ENCODE peak calls at places on chromosomes 3 and 15, in six cellular contexts. One of them, this sample, is unnamed.

GRCh38 chr15:29103825-29104565 is 165.6 kb downstream of the NSMCE3 start:
- DNase-seq in endothelial cell: peak
- DNase-seq in Panc1: no peak
- DNase-seq in nephron progenitor cell: peak
- DNase-seq in uterus: no peak
- DNase-seq in Caco-2: peak
- DNase-seq in this sample: peak

GRCh38 chr15:63395730-63396545 is 14.3 kb upstream of the CA12 start:
- DNase-seq in endothelial cell: no peak
- DNase-seq in Panc1: no peak
- DNase-seq in nephron progenitor cell: no peak
- DNase-seq in uterus: no peak
- DNase-seq in Caco-2: no peak
- DNase-seq in this sample: no peak

GRCh38 chr3:195774917-195775316 is 36.8 kb downstream of the MUC4 start:
- DNase-seq in endothelial cell: peak
- DNase-seq in Panc1: peak
- DNase-seq in nephron progenitor cell: peak
- DNase-seq in uterus: no peak
- DNase-seq in Caco-2: peak
- DNase-seq in this sample: no peak

GRCh38 chr15:87144775-87145174 is 1065.1 kb downstream of the AGBL1 start:
- DNase-seq in endothelial cell: no peak
- DNase-seq in Panc1: no peak
- DNase-seq in nephron progenitor cell: no peak
- DNase-seq in uterus: no peak
- DNase-seq in Caco-2: no peak
- DNase-seq in this sample: no peak

GRCh38 chr15:50219820-50220219 is 37.8 kb downstream of the SLC27A2 start:
- DNase-seq in endothelial cell: no peak
- DNase-seq in Panc1: no peak
- DNase-seq in nephron progenitor cell: no peak
- DNase-seq in uterus: no peak
- DNase-seq in Caco-2: peak
- DNase-seq in this sample: no peak

GRCh38 chr3:88896026-88896425 is 211.4 kb upstream of the EPHA3 start:
- DNase-seq in endothelial cell: no peak
- DNase-seq in Panc1: no peak
- DNase-seq in nephron progenitor cell: no peak
- DNase-seq in uterus: no peak
- DNase-seq in Caco-2: no peak
- DNase-seq in this sample: no peak

GRCh38 chr3:71684752-71685151 is 40.5 kb downstream of the EIF4E3 start:
- DNase-seq in endothelial cell: no peak
- DNase-seq in Panc1: no peak
- DNase-seq in nephron progenitor cell: no peak
- DNase-seq in uterus: peak
- DNase-seq in Caco-2: no peak
- DNase-seq in this sample: no peak

GRCh38 chr3:175940243-175940642 is 1081.1 kb downstream of the NAALADL2 start:
- DNase-seq in endothelial cell: no peak
- DNase-seq in Panc1: no peak
- DNase-seq in nephron progenitor cell: no peak
- DNase-seq in uterus: no peak
- DNase-seq in Caco-2: no peak
- DNase-seq in this sample: no peak

GRCh38 chr15:41919954-41920538 is 26.2 kb upstream of the SPTBN5 start:
- DNase-seq in endothelial cell: no peak
- DNase-seq in Panc1: no peak
- DNase-seq in nephron progenitor cell: peak
- DNase-seq in uterus: no peak
- DNase-seq in Caco-2: no peak
- DNase-seq in this sample: no peak

GRCh38 chr3:111151438-111151837 is 79.8 kb downstream of the NECTIN3 start:
- DNase-seq in endothelial cell: no peak
- DNase-seq in Panc1: no peak
- DNase-seq in nephron progenitor cell: no peak
- DNase-seq in uterus: no peak
- DNase-seq in Caco-2: peak
- DNase-seq in this sample: no peak

GRCh38 chr3:43932921-43933320 is 242.2 kb downstream of the ABHD5 start:
- DNase-seq in endothelial cell: no peak
- DNase-seq in Panc1: no peak
- DNase-seq in nephron progenitor cell: no peak
- DNase-seq in uterus: no peak
- DNase-seq in Caco-2: no peak
- DNase-seq in this sample: no peak

GRCh38 chr3:78139166-78139565 is 1099.3 kb downstream of the ROBO2 start:
- DNase-seq in endothelial cell: no peak
- DNase-seq in Panc1: no peak
- DNase-seq in nephron progenitor cell: no peak
- DNase-seq in uterus: no peak
- DNase-seq in Caco-2: no peak
- DNase-seq in this sample: no peak

GRCh38 chr3:150721285-150722130 is 17.8 kb upstream of the ERICH6 start:
- DNase-seq in endothelial cell: no peak
- DNase-seq in Panc1: no peak
- DNase-seq in nephron progenitor cell: peak
- DNase-seq in uterus: no peak
- DNase-seq in Caco-2: peak
- DNase-seq in this sample: no peak

GRCh38 chr3:123159926-123160635 is 41.7 kb upstream of the SEC22A start:
- DNase-seq in endothelial cell: no peak
- DNase-seq in Panc1: no peak
- DNase-seq in nephron progenitor cell: no peak
- DNase-seq in uterus: no peak
- DNase-seq in Caco-2: no peak
- DNase-seq in this sample: no peak

GRCh38 chr3:177553586-177553985 is 356.3 kb upstream of the TBL1XR1 start:
- DNase-seq in endothelial cell: no peak
- DNase-seq in Panc1: no peak
- DNase-seq in nephron progenitor cell: no peak
- DNase-seq in uterus: no peak
- DNase-seq in Caco-2: no peak
- DNase-seq in this sample: no peak

GRCh38 chr3:107794664-107795443 is 272.1 kb downstream of the BBX start:
- DNase-seq in endothelial cell: no peak
- DNase-seq in Panc1: no peak
- DNase-seq in nephron progenitor cell: no peak
- DNase-seq in uterus: peak
- DNase-seq in Caco-2: no peak
- DNase-seq in this sample: no peak

GRCh38 chr3:182325213-182325941 is 467.9 kb upstream of the ATP11B start:
- DNase-seq in endothelial cell: no peak
- DNase-seq in Panc1: no peak
- DNase-seq in nephron progenitor cell: no peak
- DNase-seq in uterus: no peak
- DNase-seq in Caco-2: no peak
- DNase-seq in this sample: no peak

GRCh38 chr3:79085166-79085565 is 682.6 kb downstream of the ROBO1 start:
- DNase-seq in endothelial cell: no peak
- DNase-seq in Panc1: no peak
- DNase-seq in nephron progenitor cell: no peak
- DNase-seq in uterus: no peak
- DNase-seq in Caco-2: no peak
- DNase-seq in this sample: no peak

GRCh38 chr3:47009225-47010049 is 30.0 kb downstream of the NBEAL2 start:
- DNase-seq in endothelial cell: peak
- DNase-seq in Panc1: no peak
- DNase-seq in nephron progenitor cell: peak
- DNase-seq in uterus: peak
- DNase-seq in Caco-2: no peak
- DNase-seq in this sample: peak

GRCh38 chr3:46096336-46096735 is 69.1 kb upstream of the XCR1 start:
- DNase-seq in endothelial cell: no peak
- DNase-seq in Panc1: no peak
- DNase-seq in nephron progenitor cell: no peak
- DNase-seq in uterus: no peak
- DNase-seq in Caco-2: no peak
- DNase-seq in this sample: no peak

GRCh38 chr3:173342679-173343078 is 54.9 kb upstream of the NLGN1 start:
- DNase-seq in endothelial cell: no peak
- DNase-seq in Panc1: no peak
- DNase-seq in nephron progenitor cell: no peak
- DNase-seq in uterus: no peak
- DNase-seq in Caco-2: no peak
- DNase-seq in this sample: no peak

GRCh38 chr15:87123676-87124382 is 1044.2 kb downstream of the AGBL1 start:
- DNase-seq in endothelial cell: no peak
- DNase-seq in Panc1: no peak
- DNase-seq in nephron progenitor cell: no peak
- DNase-seq in uterus: no peak
- DNase-seq in Caco-2: no peak
- DNase-seq in this sample: no peak

GRCh38 chr3:62479276-62479675 is 105.9 kb upstream of the FEZF2 start:
- DNase-seq in endothelial cell: no peak
- DNase-seq in Panc1: no peak
- DNase-seq in nephron progenitor cell: no peak
- DNase-seq in uterus: no peak
- DNase-seq in Caco-2: no peak
- DNase-seq in this sample: no peak

GRCh38 chr15:90915808-90916440 is 12.8 kb downstream of the MAN2A2 start:
- DNase-seq in endothelial cell: no peak
- DNase-seq in Panc1: no peak
- DNase-seq in nephron progenitor cell: no peak
- DNase-seq in uterus: no peak
- DNase-seq in Caco-2: no peak
- DNase-seq in this sample: no peak

GRCh38 chr15:96138985-96139384 is 191.5 kb upstream of the NR2F2 start:
- DNase-seq in endothelial cell: no peak
- DNase-seq in Panc1: no peak
- DNase-seq in nephron progenitor cell: no peak
- DNase-seq in uterus: no peak
- DNase-seq in Caco-2: no peak
- DNase-seq in this sample: no peak

GRCh38 chr15:85621096-85621495 is 173.6 kb downstream of the KLHL25 start:
- DNase-seq in endothelial cell: no peak
- DNase-seq in Panc1: no peak
- DNase-seq in nephron progenitor cell: no peak
- DNase-seq in uterus: no peak
- DNase-seq in Caco-2: no peak
- DNase-seq in this sample: no peak

GRCh38 chr15:63492541-63493077 is 11.8 kb upstream of the USP3 start:
- DNase-seq in endothelial cell: no peak
- DNase-seq in Panc1: no peak
- DNase-seq in nephron progenitor cell: no peak
- DNase-seq in uterus: no peak
- DNase-seq in Caco-2: no peak
- DNase-seq in this sample: no peak

GRCh38 chr15:34701536-34701935 is 53.3 kb downstream of the GJD2 start:
- DNase-seq in endothelial cell: no peak
- DNase-seq in Panc1: no peak
- DNase-seq in nephron progenitor cell: no peak
- DNase-seq in uterus: no peak
- DNase-seq in Caco-2: no peak
- DNase-seq in this sample: no peak

GRCh38 chr3:156837130-156837529 is 11.0 kb downstream of the LEKR1 start:
- DNase-seq in endothelial cell: no peak
- DNase-seq in Panc1: no peak
- DNase-seq in nephron progenitor cell: no peak
- DNase-seq in uterus: no peak
- DNase-seq in Caco-2: no peak
- DNase-seq in this sample: no peak

GRCh38 chr3:49998326-49998725 is 58.4 kb downstream of the RBM6 start:
- DNase-seq in endothelial cell: no peak
- DNase-seq in Panc1: no peak
- DNase-seq in nephron progenitor cell: no peak
- DNase-seq in uterus: no peak
- DNase-seq in Caco-2: peak
- DNase-seq in this sample: no peak
- TF ChIP-seq CTCF in endothelial cell: no peak
- TF ChIP-seq CTCF in Panc1: no peak
- TF ChIP-seq CTCF in nephron progenitor cell: no peak
- TF ChIP-seq CTCF in uterus: no peak
- TF ChIP-seq CTCF in Caco-2: no peak
- TF ChIP-seq CTCF in this sample: no peak

GRCh38 chr15:81608309-81608829 is 234.4 kb upstream of the TMC3 start:
- DNase-seq in endothelial cell: no peak
- DNase-seq in Panc1: no peak
- DNase-seq in nephron progenitor cell: no peak
- DNase-seq in uterus: no peak
- DNase-seq in Caco-2: no peak
- DNase-seq in this sample: no peak

GRCh38 chr15:81611679-81612078 is 237.7 kb upstream of the TMC3 start:
- DNase-seq in endothelial cell: no peak
- DNase-seq in Panc1: no peak
- DNase-seq in nephron progenitor cell: no peak
- DNase-seq in uterus: no peak
- DNase-seq in Caco-2: no peak
- DNase-seq in this sample: no peak

GRCh38 chr15:81612631-81613030 is 238.6 kb upstream of the TMC3 start:
- DNase-seq in endothelial cell: no peak
- DNase-seq in Panc1: no peak
- DNase-seq in nephron progenitor cell: no peak
- DNase-seq in uterus: no peak
- DNase-seq in Caco-2: no peak
- DNase-seq in this sample: no peak
- TF ChIP-seq CTCF in endothelial cell: no peak
- TF ChIP-seq CTCF in Panc1: no peak
- TF ChIP-seq CTCF in nephron progenitor cell: no peak
- TF ChIP-seq CTCF in uterus: no peak
- TF ChIP-seq CTCF in Caco-2: no peak
- TF ChIP-seq CTCF in this sample: no peak

DNA sequence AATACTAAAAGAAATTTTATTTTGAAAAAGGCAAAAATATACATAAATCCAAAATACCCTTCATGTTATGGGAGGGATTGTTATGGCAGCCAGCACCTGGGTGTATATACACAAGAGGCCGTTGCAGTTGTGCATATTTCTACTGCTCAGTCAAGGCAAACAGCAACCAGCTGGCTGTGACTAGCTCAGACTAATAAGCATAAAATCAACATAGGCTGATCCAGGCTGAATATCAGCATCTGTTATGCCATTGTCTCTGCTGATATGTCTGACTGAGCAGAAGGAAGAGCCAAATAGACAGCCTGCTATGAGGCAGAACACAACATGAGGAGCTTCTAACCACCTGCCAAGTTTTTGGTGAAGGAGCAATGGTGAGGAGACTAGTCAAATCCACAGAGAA is 457.5 kb upstream of the ALCAM start:
- DNase-seq in endothelial cell: no peak
- DNase-seq in Panc1: no peak
- DNase-seq in nephron progenitor cell: no peak
- DNase-seq in uterus: no peak
- DNase-seq in Caco-2: no peak
- DNase-seq in this sample: no peak
- TF ChIP-seq CTCF in endothelial cell: no peak
- TF ChIP-seq CTCF in Panc1: no peak
- TF ChIP-seq CTCF in nephron progenitor cell: no peak
- TF ChIP-seq CTCF in uterus: no peak
- TF ChIP-seq CTCF in Caco-2: no peak
- TF ChIP-seq CTCF in this sample: no peak

GRCh38 chr15:80308002-80308401 is 56.0 kb upstream of the CTXND1 start:
- DNase-seq in endothelial cell: no peak
- DNase-seq in Panc1: no peak
- DNase-seq in nephron progenitor cell: no peak
- DNase-seq in uterus: no peak
- DNase-seq in Caco-2: no peak
- DNase-seq in this sample: no peak

GRCh38 chr15:80310776-80311175 is 58.8 kb upstream of the CTXND1 start:
- DNase-seq in endothelial cell: no peak
- DNase-seq in Panc1: no peak
- DNase-seq in nephron progenitor cell: no peak
- DNase-seq in uterus: no peak
- DNase-seq in Caco-2: no peak
- DNase-seq in this sample: no peak

GRCh38 chr15:80309769-80310384 is 57.9 kb upstream of the CTXND1 start:
- DNase-seq in endothelial cell: peak
- DNase-seq in Panc1: no peak
- DNase-seq in nephron progenitor cell: peak
- DNase-seq in uterus: no peak
- DNase-seq in Caco-2: peak
- DNase-seq in this sample: no peak
- TF ChIP-seq CTCF in endothelial cell: peak
- TF ChIP-seq CTCF in Panc1: peak
- TF ChIP-seq CTCF in nephron progenitor cell: peak
- TF ChIP-seq CTCF in uterus: no peak
- TF ChIP-seq CTCF in Caco-2: peak
- TF ChIP-seq CTCF in this sample: peak